ENCODE peak calls at places on chromosomes 6 and 20, in four cellular contexts. Q is choroid plexus epithelial cell, J is AG09309, K is cardiac fibroblast. M is an unnamed sample.

GRCh38 chr6:25652007-25652515 is at the start of gene SCGN:
- DNase-seq in J (no peak), K (peak), Q (peak), M (no peak)

GRCh38 chr20:34709836-34710567 is 5.9 kb downstream of the TP53INP2 start:
- DNase-seq in Q (peak), J (no peak), K (no peak), M (no peak)

GRCh38 chr6:42404494-42404893 is 47.2 kb downstream of the TRERF1 start:
- DNase-seq in K (peak), Q (peak), J (no peak), M (no peak)

GRCh38 chr6:105321207-105321606 is 81.7 kb downstream of the PREP start:
- DNase-seq in K (no peak), Q (no peak), J (no peak), M (no peak)

GRCh38 chr6:3310051-3310448 is 51.3 kb downstream of the PSMG4 start:
- DNase-seq in K (no peak), Q (no peak), J (no peak), M (no peak)

GRCh38 chr6:73032586-73032985 is 192.7 kb downstream of the KHDC1L start:
- DNase-seq in J (no peak), K (peak), Q (no peak), M (no peak)

GRCh38 chr6:147287869-147288271 is 83.7 kb downstream of the STXBP5 start:
- DNase-seq in Q (peak), K (peak), J (peak), M (no peak)

GRCh38 chr6:14705841-14706377 is 540.0 kb upstream of the JARID2 start:
- DNase-seq in Q (no peak), K (no peak), J (no peak), M (no peak)

GRCh38 chr6:4372866-4373265 is 237.5 kb upstream of the ECI2 start:
- DNase-seq in J (no peak), Q (no peak), K (no peak), M (no peak)

GRCh38 chr20:62652051-62652893 is 10.0 kb downstream of the SLCO4A1 start:
- DNase-seq in J (peak), K (peak), Q (peak), M (peak)

GRCh38 chr6:112535816-112536215 is 188.7 kb downstream of the RFPL4B start:
- DNase-seq in Q (no peak), K (no peak), J (no peak), M (no peak)
- H3K4me3 ChIP-seq in Q (no peak), K (no peak), J (no peak), M (no peak)

GRCh38 chr6:149480502-149481280 is 4.1 kb downstream of the ZC3H12D start:
- DNase-seq in J (no peak), K (no peak), Q (no peak), M (no peak)
- H3K4me3 ChIP-seq in J (no peak), K (no peak), Q (no peak), M (no peak)

GRCh38 chr6:158474961-158475343 is 84.9 kb upstream of the TMEM181 start:
- DNase-seq in K (peak), J (no peak), Q (peak), M (no peak)
- H3K4me3 ChIP-seq in K (no peak), J (no peak), Q (no peak), M (no peak)

GRCh38 chr20:31967830-31968249 is at the start of gene XKR7:
- DNase-seq in Q (no peak), K (no peak), J (no peak), M (no peak)
- H3K4me3 ChIP-seq in Q (peak), K (no peak), J (no peak), M (no peak)